ENCODE peak calls at places on chromosomes 3 and 15, in ten cellular contexts. One of them, this sample, is unnamed.

GRCh38 chr3:146640955-146641867 is 36.1 kb upstream of the PLSCR5 start:
- DNase-seq in lung: no peak
- DNase-seq in GM12864: no peak
- DNase-seq in kidney: no peak
- DNase-seq in BE2C: no peak
- DNase-seq in astrocyte of the spinal cord: peak
- DNase-seq in fibroblast of the aortic adventitia: peak
- DNase-seq in A549: peak
- DNase-seq in brain microvascular endothelial cell: peak
- DNase-seq in ovary: no peak
- DNase-seq in this sample: peak

GRCh38 chr15:66770518-66771350 is 68.7 kb downstream of the SMAD6 start:
- DNase-seq in lung: no peak
- DNase-seq in GM12864: no peak
- DNase-seq in kidney: peak
- DNase-seq in BE2C: no peak
- DNase-seq in astrocyte of the spinal cord: no peak
- DNase-seq in fibroblast of the aortic adventitia: no peak
- DNase-seq in A549: no peak
- DNase-seq in brain microvascular endothelial cell: no peak
- DNase-seq in ovary: no peak
- DNase-seq in this sample: no peak

GRCh38 chr3:10992017-10992945 is at the start of gene SLC6A1:
- DNase-seq in lung: no peak
- DNase-seq in GM12864: no peak
- DNase-seq in kidney: no peak
- DNase-seq in BE2C: peak
- DNase-seq in astrocyte of the spinal cord: no peak
- DNase-seq in fibroblast of the aortic adventitia: no peak
- DNase-seq in A549: no peak
- DNase-seq in brain microvascular endothelial cell: no peak
- DNase-seq in ovary: peak
- DNase-seq in this sample: peak

GRCh38 chr15:43484455-43484854 is 8.5 kb downstream of the TP53BP1 start:
- DNase-seq in lung: no peak
- DNase-seq in GM12864: no peak
- DNase-seq in kidney: no peak
- DNase-seq in BE2C: no peak
- DNase-seq in astrocyte of the spinal cord: no peak
- DNase-seq in fibroblast of the aortic adventitia: peak
- DNase-seq in A549: no peak
- DNase-seq in brain microvascular endothelial cell: no peak
- DNase-seq in ovary: no peak
- DNase-seq in this sample: peak

GRCh38 chr3:7709383-7710082 is 792.1 kb upstream of the LMCD1 start:
- DNase-seq in lung: no peak
- DNase-seq in GM12864: no peak
- DNase-seq in kidney: no peak
- DNase-seq in BE2C: no peak
- DNase-seq in astrocyte of the spinal cord: peak
- DNase-seq in fibroblast of the aortic adventitia: no peak
- DNase-seq in A549: no peak
- DNase-seq in brain microvascular endothelial cell: no peak
- DNase-seq in ovary: no peak
- DNase-seq in this sample: no peak

GRCh38 chr3:143375698-143376097 is 256.1 kb downstream of the CHST2 start:
- DNase-seq in lung: no peak
- DNase-seq in GM12864: no peak
- DNase-seq in kidney: no peak
- DNase-seq in BE2C: no peak
- DNase-seq in astrocyte of the spinal cord: no peak
- DNase-seq in fibroblast of the aortic adventitia: no peak
- DNase-seq in A549: no peak
- DNase-seq in brain microvascular endothelial cell: no peak
- DNase-seq in ovary: no peak
- DNase-seq in this sample: no peak

GRCh38 chr15:63367390-63367789 is 14.3 kb downstream of the CA12 start:
- DNase-seq in lung: no peak
- DNase-seq in GM12864: no peak
- DNase-seq in kidney: no peak
- DNase-seq in BE2C: no peak
- DNase-seq in astrocyte of the spinal cord: no peak
- DNase-seq in fibroblast of the aortic adventitia: no peak
- DNase-seq in A549: peak
- DNase-seq in brain microvascular endothelial cell: no peak
- DNase-seq in ovary: no peak
- DNase-seq in this sample: no peak

GRCh38 chr15:58331903-58332675 is 99.7 kb upstream of the LIPC start:
- DNase-seq in lung: peak
- DNase-seq in GM12864: peak
- DNase-seq in kidney: peak
- DNase-seq in BE2C: peak
- DNase-seq in astrocyte of the spinal cord: peak
- DNase-seq in fibroblast of the aortic adventitia: peak
- DNase-seq in A549: peak
- DNase-seq in brain microvascular endothelial cell: peak
- DNase-seq in ovary: peak
- DNase-seq in this sample: peak

GRCh38 chr15:89912145-89912673 is 543 bp downstream of the ARPIN start:
- DNase-seq in lung: no peak
- DNase-seq in GM12864: no peak
- DNase-seq in kidney: peak
- DNase-seq in BE2C: peak
- DNase-seq in astrocyte of the spinal cord: peak
- DNase-seq in fibroblast of the aortic adventitia: peak
- DNase-seq in A549: peak
- DNase-seq in brain microvascular endothelial cell: no peak
- DNase-seq in ovary: peak
- DNase-seq in this sample: peak

GRCh38 chr3:43506644-43507043 is 115.2 kb downstream of the ANO10 start:
- DNase-seq in lung: no peak
- DNase-seq in GM12864: no peak
- DNase-seq in kidney: no peak
- DNase-seq in BE2C: no peak
- DNase-seq in astrocyte of the spinal cord: no peak
- DNase-seq in fibroblast of the aortic adventitia: no peak
- DNase-seq in A549: no peak
- DNase-seq in brain microvascular endothelial cell: no peak
- DNase-seq in ovary: no peak
- DNase-seq in this sample: no peak

GRCh38 chr3:171526869-171527268 is 66.7 kb upstream of the TNIK start:
- DNase-seq in lung: no peak
- DNase-seq in GM12864: no peak
- DNase-seq in kidney: no peak
- DNase-seq in BE2C: no peak
- DNase-seq in astrocyte of the spinal cord: peak
- DNase-seq in fibroblast of the aortic adventitia: peak
- DNase-seq in A549: no peak
- DNase-seq in brain microvascular endothelial cell: peak
- DNase-seq in ovary: no peak
- DNase-seq in this sample: peak

GRCh38 chr3:43960448-43960840 is 269.7 kb downstream of the ABHD5 start:
- DNase-seq in lung: no peak
- DNase-seq in GM12864: no peak
- DNase-seq in kidney: no peak
- DNase-seq in BE2C: no peak
- DNase-seq in astrocyte of the spinal cord: peak
- DNase-seq in fibroblast of the aortic adventitia: peak
- DNase-seq in A549: no peak
- DNase-seq in brain microvascular endothelial cell: peak
- DNase-seq in ovary: no peak
- DNase-seq in this sample: peak

GRCh38 chr3:12194209-12194608 is 35.5 kb upstream of the TIMP4 start:
- DNase-seq in lung: no peak
- DNase-seq in GM12864: peak
- DNase-seq in kidney: no peak
- DNase-seq in BE2C: no peak
- DNase-seq in astrocyte of the spinal cord: peak
- DNase-seq in fibroblast of the aortic adventitia: peak
- DNase-seq in A549: no peak
- DNase-seq in brain microvascular endothelial cell: peak
- DNase-seq in ovary: no peak
- DNase-seq in this sample: peak

GRCh38 chr15:90001683-90002427 is 731 bp downstream of the ZNF710 start:
- DNase-seq in lung: peak
- DNase-seq in GM12864: no peak
- DNase-seq in kidney: peak
- DNase-seq in BE2C: peak
- DNase-seq in astrocyte of the spinal cord: peak
- DNase-seq in fibroblast of the aortic adventitia: peak
- DNase-seq in A549: peak
- DNase-seq in brain microvascular endothelial cell: peak
- DNase-seq in ovary: peak
- DNase-seq in this sample: peak

GRCh38 chr3:9079674-9080073 is 116.4 kb upstream of the RAD18 start:
- DNase-seq in lung: no peak
- DNase-seq in GM12864: no peak
- DNase-seq in kidney: no peak
- DNase-seq in BE2C: no peak
- DNase-seq in astrocyte of the spinal cord: no peak
- DNase-seq in fibroblast of the aortic adventitia: no peak
- DNase-seq in A549: no peak
- DNase-seq in brain microvascular endothelial cell: peak
- DNase-seq in ovary: no peak
- DNase-seq in this sample: no peak

GRCh38 chr3:77906102-77906709 is 866.3 kb downstream of the ROBO2 start:
- DNase-seq in lung: no peak
- DNase-seq in GM12864: no peak
- DNase-seq in kidney: no peak
- DNase-seq in BE2C: no peak
- DNase-seq in astrocyte of the spinal cord: peak
- DNase-seq in fibroblast of the aortic adventitia: no peak
- DNase-seq in A549: no peak
- DNase-seq in brain microvascular endothelial cell: peak
- DNase-seq in ovary: no peak
- DNase-seq in this sample: no peak

GRCh38 chr3:147008886-147009285 is 397.5 kb downstream of the ZIC4 start:
- DNase-seq in lung: no peak
- DNase-seq in GM12864: no peak
- DNase-seq in kidney: no peak
- DNase-seq in BE2C: no peak
- DNase-seq in astrocyte of the spinal cord: peak
- DNase-seq in fibroblast of the aortic adventitia: peak
- DNase-seq in A549: no peak
- DNase-seq in brain microvascular endothelial cell: peak
- DNase-seq in ovary: no peak
- DNase-seq in this sample: peak

GRCh38 chr3:86180696-86181095 is 810.3 kb downstream of the VGLL3 start:
- DNase-seq in lung: no peak
- DNase-seq in GM12864: no peak
- DNase-seq in kidney: no peak
- DNase-seq in BE2C: peak
- DNase-seq in astrocyte of the spinal cord: peak
- DNase-seq in fibroblast of the aortic adventitia: no peak
- DNase-seq in A549: peak
- DNase-seq in brain microvascular endothelial cell: no peak
- DNase-seq in ovary: no peak
- DNase-seq in this sample: no peak
- TF ChIP-seq CTCF in lung: no peak
- TF ChIP-seq CTCF in GM12864: no peak
- TF ChIP-seq CTCF in kidney: no peak
- TF ChIP-seq CTCF in BE2C: peak
- TF ChIP-seq CTCF in astrocyte of the spinal cord: no peak
- TF ChIP-seq CTCF in fibroblast of the aortic adventitia: no peak
- TF ChIP-seq CTCF in A549: no peak
- TF ChIP-seq CTCF in brain microvascular endothelial cell: peak
- TF ChIP-seq CTCF in ovary: no peak
- TF ChIP-seq CTCF in this sample: no peak

DNA sequence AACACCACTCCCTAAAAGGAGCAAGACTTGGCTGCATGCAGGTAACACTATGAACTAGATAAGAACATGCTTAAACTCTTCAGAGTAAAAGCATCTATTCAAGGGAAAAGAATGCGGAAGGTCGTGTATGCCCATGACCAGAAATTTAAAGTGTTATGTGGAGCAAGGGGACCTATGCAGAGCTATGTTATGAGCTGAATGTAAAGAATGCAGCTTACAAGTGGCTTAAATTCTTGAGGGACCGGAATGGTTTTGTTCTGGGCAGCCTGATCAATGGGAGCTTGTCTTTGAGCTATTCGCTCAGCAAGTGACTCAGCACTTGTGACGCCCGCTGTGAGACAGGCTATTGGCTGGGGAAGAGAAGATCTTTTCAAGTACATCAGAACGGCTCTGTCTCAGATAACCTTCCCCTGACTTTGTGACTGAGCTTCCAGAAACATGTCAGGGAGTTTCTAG is 367.5 kb upstream of the THBS1 start:
- DNase-seq in lung: peak
- DNase-seq in GM12864: no peak
- DNase-seq in kidney: peak
- DNase-seq in BE2C: no peak
- DNase-seq in astrocyte of the spinal cord: peak
- DNase-seq in fibroblast of the aortic adventitia: peak
- DNase-seq in A549: no peak
- DNase-seq in brain microvascular endothelial cell: peak
- DNase-seq in ovary: peak
- DNase-seq in this sample: peak
- H3K4me3 ChIP-seq in lung: no peak
- H3K4me3 ChIP-seq in GM12864: no peak
- H3K4me3 ChIP-seq in kidney: no peak
- H3K4me3 ChIP-seq in BE2C: no peak
- H3K4me3 ChIP-seq in astrocyte of the spinal cord: no peak
- H3K4me3 ChIP-seq in fibroblast of the aortic adventitia: no peak
- H3K4me3 ChIP-seq in A549: no peak
- H3K4me3 ChIP-seq in brain microvascular endothelial cell: no peak
- H3K4me3 ChIP-seq in ovary: no peak
- H3K4me3 ChIP-seq in this sample: no peak

GRCh38 chr15:88664151-88664778 is 25.4 kb downstream of the ISG20 start:
- DNase-seq in lung: no peak
- DNase-seq in GM12864: no peak
- DNase-seq in kidney: no peak
- DNase-seq in BE2C: no peak
- DNase-seq in astrocyte of the spinal cord: no peak
- DNase-seq in fibroblast of the aortic adventitia: peak
- DNase-seq in A549: no peak
- DNase-seq in brain microvascular endothelial cell: no peak
- DNase-seq in ovary: no peak
- DNase-seq in this sample: no peak
- TF ChIP-seq CTCF in lung: peak
- TF ChIP-seq CTCF in GM12864: peak
- TF ChIP-seq CTCF in kidney: peak
- TF ChIP-seq CTCF in BE2C: no peak
- TF ChIP-seq CTCF in astrocyte of the spinal cord: no peak
- TF ChIP-seq CTCF in fibroblast of the aortic adventitia: no peak
- TF ChIP-seq CTCF in A549: peak
- TF ChIP-seq CTCF in brain microvascular endothelial cell: peak
- TF ChIP-seq CTCF in ovary: no peak
- TF ChIP-seq CTCF in this sample: no peak

DNA sequence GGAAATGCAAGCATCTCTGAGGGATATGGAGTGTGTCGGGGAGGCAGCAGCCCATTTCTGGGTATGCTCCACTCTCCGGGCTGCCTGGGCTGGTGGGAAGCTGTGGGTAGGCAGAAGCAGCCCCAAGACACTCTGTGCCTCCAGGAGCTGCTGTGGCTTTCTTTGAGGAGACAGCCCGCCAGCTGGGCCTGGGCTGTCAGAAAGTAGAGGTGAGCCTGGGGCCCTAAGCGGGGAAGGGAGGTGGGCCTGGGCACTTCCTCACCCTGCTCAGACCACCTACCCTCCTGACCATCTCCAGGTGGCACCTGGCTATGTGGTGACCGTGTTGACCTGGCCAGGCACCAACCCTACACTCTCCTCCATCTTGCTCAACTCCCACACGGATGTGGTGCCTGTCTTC is 1.7 kb downstream of the ACY1 start:
- DNase-seq in lung: no peak
- DNase-seq in GM12864: no peak
- DNase-seq in kidney: no peak
- DNase-seq in BE2C: no peak
- DNase-seq in astrocyte of the spinal cord: no peak
- DNase-seq in fibroblast of the aortic adventitia: no peak
- DNase-seq in A549: no peak
- DNase-seq in brain microvascular endothelial cell: no peak
- DNase-seq in ovary: no peak
- DNase-seq in this sample: no peak
- H3K4me3 ChIP-seq in lung: no peak
- H3K4me3 ChIP-seq in GM12864: no peak
- H3K4me3 ChIP-seq in kidney: peak
- H3K4me3 ChIP-seq in BE2C: no peak
- H3K4me3 ChIP-seq in astrocyte of the spinal cord: no peak
- H3K4me3 ChIP-seq in fibroblast of the aortic adventitia: no peak
- H3K4me3 ChIP-seq in A549: no peak
- H3K4me3 ChIP-seq in brain microvascular endothelial cell: no peak
- H3K4me3 ChIP-seq in ovary: no peak
- H3K4me3 ChIP-seq in this sample: no peak